ENCODE peak calls at places on chromosomes 16 and 17, in six cellular contexts. A is left ventricle myocardium inferior; Y is lower leg skin; E is LoVo; H is effector CD4-positive, alpha-beta T cell; L is NCI-H446. W is an unnamed sample.
A peak's percentile ranks its signal among the peaks of the same experiment; 100 is the strongest.

GRCh38 chr16:71467810-71468209 is 5.8 kb upstream of the ZNF23 start:
- DNase-seq in E (peak; percentile 46), L (no peak), A (no peak), H (peak; percentile 26), Y (no peak), W (no peak)

GRCh38 chr17:33291248-33292183 is 1.6 kb downstream of the ASIC2 start:
- DNase-seq in Y (no peak), A (no peak), H (no peak), E (no peak), L (no peak), W (no peak)

GRCh38 chr17:83189673-83190385 is 110.4 kb downstream of the METRNL start:
- DNase-seq in E (no peak), Y (peak; percentile 35), A (peak; percentile 43), L (no peak), H (no peak), W (no peak)

GRCh38 chr17:81379523-81379942 is 15.7 kb upstream of the BAHCC1 start:
- DNase-seq in L (no peak), A (no peak), H (no peak), Y (no peak), E (no peak), W (no peak)

GRCh38 chr16:69188716-69189115 is 1.8 kb downstream of the SNTB2 start:
- DNase-seq in E (no peak), L (no peak), A (no peak), Y (no peak), H (no peak), W (no peak)

GRCh38 chr17:45131616-45132301 is 556 bp downstream of the PLCD3 start:
- DNase-seq in Y (no peak), L (no peak), H (peak; percentile 49), A (peak; percentile 53), E (no peak), W (peak; percentile 64)

GRCh38 chr16:73887895-73888294 is 408.7 kb upstream of the PSMD7 start:
- DNase-seq in H (no peak), E (no peak), L (no peak), Y (no peak), A (no peak), W (no peak)

GRCh38 chr17:39782481-39782880 is 44.7 kb downstream of the GRB7 start:
- DNase-seq in L (no peak), A (no peak), H (no peak), E (peak; percentile 59), Y (no peak), W (no peak)

GRCh38 chr16:65793781-65794180 is 572.7 kb upstream of the CDH5 start:
- DNase-seq in Y (no peak), A (no peak), L (no peak), E (no peak), H (no peak), W (no peak)

GRCh38 chr16:80274576-80275191 is 266.1 kb upstream of the DYNLRB2 start:
- DNase-seq in H (no peak), A (no peak), E (no peak), Y (no peak), L (no peak), W (no peak)